ENCODE peak calls at places on chromosomes 5 and 9, in four cellular contexts. L is body of pancreas, S is thoracic aorta, M is lower lobe of right lung. Z is an unnamed sample. For H3K4me1 and H3K27me3, the result is how much of the 10 kb centered on the place peaks cover.

GRCh38 chr9:108860354-108860753 is 1.7 kb upstream of the ACTL7A start:
- DNase-seq in L (no peak), S (no peak), M (no peak), Z (no peak)

GRCh38 chr9:115000217-115000639 is 69.8 kb upstream of the TNFSF8 start:
- DNase-seq in S (no peak), M (no peak), L (no peak), Z (no peak)

GRCh38 chr5:150179221-150179620 is 10.6 kb upstream of the SLC6A7 start:
- DNase-seq in M (no peak), L (no peak), S (no peak), Z (no peak)

GRCh38 chr5:139689631-139690384 is 41.7 kb downstream of the CXXC5 start:
- DNase-seq in M (no peak), L (peak), S (no peak), Z (no peak)

GRCh38 chr5:113450366-113451328 is 15.9 kb upstream of the TSSK1B start:
- DNase-seq in M (no peak), L (no peak), S (no peak), Z (no peak)

GRCh38 chr5:170181902-170182301 is 50.9 kb upstream of the C5orf58 start:
- DNase-seq in L (no peak), S (no peak), M (no peak), Z (no peak)

GRCh38 chr9:137456061-137456863 is 2.9 kb downstream of the NSMF start:
- DNase-seq in S (no peak), L (peak), M (peak), Z (no peak)

GRCh38 chr5:159616967-159617366 is 286.7 kb upstream of the IL12B start:
- DNase-seq in L (no peak), S (no peak), M (no peak), Z (no peak)

GRCh38 chr5:145854651-145855258 is 18.1 kb downstream of the GRXCR2 start:
- DNase-seq in M (no peak), L (no peak), S (no peak), Z (no peak)

GRCh38 chr5:67119010-67119409 is 77.6 kb downstream of the CD180 start:
- DNase-seq in M (no peak), S (no peak), L (no peak), Z (no peak)

GRCh38 chr9:116409659-116410058 is 256.1 kb downstream of the PAPPA start:
- DNase-seq in S (no peak), M (no peak), L (no peak), Z (no peak)

GRCh38 chr9:129221233-129221632 is 43.2 kb upstream of the IER5L start:
- DNase-seq in M (no peak), S (no peak), L (peak), Z (no peak)

GRCh38 chr9:122777935-122778671 is 10.6 kb upstream of the OR5C1 start:
- DNase-seq in M (no peak), L (no peak), S (no peak), Z (no peak)

GRCh38 chr5:16536246-16536645 is 70.6 kb upstream of the ZNF622 start:
- DNase-seq in L (peak), S (no peak), M (no peak), Z (no peak)

GRCh38 chr5:9269024-9269423 is 276.9 kb downstream of the SEMA5A start:
- DNase-seq in L (no peak), M (no peak), S (no peak), Z (no peak)
- H3K4me1 ChIP-seq in L (under half), M (under half), S (under half), Z (under half)

DNA sequence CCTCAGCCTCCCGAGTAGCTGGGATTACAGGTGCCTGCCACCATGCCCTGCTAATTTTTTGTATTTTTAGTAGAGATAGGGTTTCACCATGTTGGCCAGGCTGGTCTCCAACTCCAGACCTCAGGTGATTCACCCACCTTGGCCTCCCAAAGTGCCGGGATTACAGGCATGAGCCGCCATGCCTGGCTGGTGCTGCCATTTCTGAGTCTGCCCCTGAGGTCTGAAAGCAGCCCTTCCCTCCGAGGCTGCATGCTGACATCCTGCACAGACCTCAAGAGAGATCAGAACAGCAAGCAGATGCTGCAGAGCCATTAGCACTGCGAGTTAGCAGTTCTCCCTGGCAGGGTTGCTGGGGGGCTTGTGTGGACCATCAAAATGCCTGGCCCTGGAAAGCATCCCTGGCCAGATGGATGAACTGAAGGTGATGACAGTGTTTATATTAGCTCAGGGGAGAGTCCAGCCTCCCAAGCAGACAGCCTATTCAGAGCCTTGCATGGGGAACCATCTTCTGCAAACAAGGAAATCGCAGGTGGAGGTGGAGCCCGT is 176.5 kb upstream of the PANK3 start:
- DNase-seq in L (no peak), S (no peak), M (no peak), Z (no peak)
- H3K27me3 ChIP-seq in L (under half), S (under half), M (under half), Z (under half)

DNA sequence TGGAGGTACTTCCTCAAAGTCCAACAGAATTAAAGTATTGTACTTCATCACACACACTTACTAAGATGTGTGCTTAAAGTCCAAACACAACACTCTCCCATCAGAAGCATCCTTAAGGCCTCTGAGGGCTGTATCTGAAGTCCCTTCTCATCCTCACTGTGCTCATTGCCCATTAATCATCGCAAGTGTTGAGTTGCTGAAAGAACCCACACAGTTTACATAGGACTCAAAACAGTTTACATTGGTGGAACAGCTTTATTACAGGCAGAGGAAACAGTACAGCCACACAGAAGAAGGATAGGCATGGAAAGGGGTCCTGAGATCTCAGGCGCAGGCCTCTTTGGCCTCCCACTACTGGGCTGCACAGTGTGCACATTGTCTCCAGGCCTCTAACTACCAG is 113.4 kb downstream of the CMYA5 start:
- DNase-seq in L (no peak), M (no peak), S (no peak), Z (no peak)
- H3K4me1 ChIP-seq in L (under half), M (under half), S (under half), Z (under half)

GRCh38 chr9:132481467-132481866 is 71.5 kb downstream of the CFAP77 start:
- DNase-seq in S (no peak), M (no peak), L (no peak), Z (no peak)
- H3K27me3 ChIP-seq in S (under half), M (under half), L (under half), Z (under half)

GRCh38 chr5:32586251-32586642 is 890 bp downstream of the SUB1 start:
- DNase-seq in S (no peak), L (no peak), M (no peak), Z (no peak)
- H3K4me1 ChIP-seq in S (under half), L (under half), M (under half), Z (under half)

DNA sequence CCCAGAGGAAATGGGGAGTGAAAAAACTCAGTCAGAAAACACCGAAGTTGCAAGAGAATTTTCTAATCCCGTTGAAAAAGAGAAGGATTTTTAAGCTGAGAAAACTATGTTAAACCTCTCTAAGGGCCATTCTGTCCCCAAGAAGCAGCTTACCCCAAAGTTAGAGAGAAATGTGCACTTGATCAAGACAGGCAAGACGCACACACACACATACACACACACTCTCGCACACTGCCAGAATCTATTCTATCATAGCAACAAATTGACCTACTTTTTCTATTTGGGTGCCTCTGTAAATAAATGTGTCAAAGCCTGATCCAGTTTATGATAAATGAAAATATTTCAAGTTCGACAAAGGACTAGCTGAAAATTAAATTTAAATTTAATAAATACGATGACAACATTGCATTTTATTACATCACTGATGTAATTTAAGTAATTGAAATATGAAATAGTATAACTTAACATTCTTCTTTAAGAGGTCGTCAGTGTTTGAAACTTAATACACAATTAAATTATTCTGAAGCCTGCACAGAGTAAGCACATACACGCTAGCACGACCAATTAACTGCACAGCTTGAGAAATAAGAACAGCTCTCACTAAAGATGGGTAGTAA is 5.9 kb downstream of the NFIL3 start:
- DNase-seq in M (no peak), L (no peak), S (no peak), Z (no peak)
- H3K27me3 ChIP-seq in M (under half), L (under half), S (under half), Z (under half)

GRCh38 chr5:87136096-87136495 is 131.6 kb upstream of the RASA1 start:
- DNase-seq in M (no peak), S (no peak), L (no peak), Z (no peak)
- H3K4me1 ChIP-seq in M (under half), S (under half), L (under half), Z (under half)

GRCh38 chr5:168803541-168803940 is 224.4 kb upstream of the PANK3 start:
- DNase-seq in S (no peak), M (no peak), L (no peak), Z (no peak)
- H3K27me3 ChIP-seq in S (under half), M (under half), L (under half), Z (under half)

GRCh38 chr5:885127-885442 is 7.5 kb downstream of the BRD9 start:
- DNase-seq in M (no peak), L (no peak), S (no peak), Z (peak)
- H3K4me1 ChIP-seq in M (under half), L (under half), S (under half), Z (under half)

Z was measured in right lobe of liver.